ENCODE peak calls at places on chromosomes 13 and 19, in nine cellular contexts. X is A549, Z is K562, E is SK-N-SH, K is tibial nerve, T is transverse colon, J is suprapubic skin, O is GM12878, S is stomach. U is an unnamed sample.
A peak's percentile ranks its signal among the peaks of the same experiment; 100 is the strongest.

GRCh38 chr19:6730153-6730804 is 7.1 kb downstream of the GPR108 start:
- DNase-seq in O (no peak), Z (peak; percentile 96), K (peak; percentile 81), T (peak; percentile 94), E (peak; percentile 71), S (peak; percentile 92), J (no peak), X (peak; percentile 49), U (peak; percentile 86)

GRCh38 chr13:25153736-25154135 is 18.4 kb downstream of the AMER2 start:
- DNase-seq in J (no peak), S (no peak), Z (no peak), O (no peak), X (no peak), K (no peak), T (no peak), E (no peak), U (no peak)

GRCh38 chr13:110490009-110490770 is 71.3 kb downstream of the RAB20 start:
- DNase-seq in Z (no peak), O (no peak), X (no peak), J (no peak), E (no peak), T (no peak), S (peak; percentile 71), K (no peak), U (no peak)

GRCh38 chr13:51759240-51759639 is 44.7 kb downstream of the DHRS12 start:
- DNase-seq in E (no peak), X (no peak), Z (no peak), O (no peak), K (no peak), J (no peak), S (no peak), T (no peak), U (no peak)

GRCh38 chr19:19211499-19212432 is at the start of gene NCAN:
- DNase-seq in S (no peak), J (no peak), O (no peak), Z (no peak), X (no peak), K (no peak), E (peak; percentile 96), T (no peak), U (no peak)

GRCh38 chr19:46660008-46660517 is 919 bp downstream of the DACT3 start:
- DNase-seq in K (no peak), S (no peak), J (no peak), T (no peak), Z (peak; percentile 65), E (peak; percentile 81), X (no peak), O (no peak), U (peak; percentile 74)

GRCh38 chr19:6767357-6768235 is at the start of gene SH2D3A:
- DNase-seq in T (peak; percentile 98), X (peak; percentile 77), K (no peak), O (peak; percentile 92), E (peak; percentile 60), S (peak; percentile 96), Z (peak; percentile 95), J (peak; percentile 92), U (peak; percentile 70)

GRCh38 chr13:71522976-71523517 is 344.0 kb downstream of the DACH1 start:
- DNase-seq in J (no peak), O (no peak), K (no peak), S (no peak), Z (no peak), E (no peak), T (no peak), X (no peak), U (no peak)

GRCh38 chr19:3006075-3006767 is 22.9 kb downstream of the TLE2 start:
- DNase-seq in J (no peak), T (peak; percentile 35), X (no peak), S (no peak), Z (peak; percentile 80), E (no peak), O (no peak), K (no peak), U (no peak)

GRCh38 chr19:3358392-3358918 is 7.9 kb upstream of the NFIC start:
- DNase-seq in X (no peak), S (no peak), E (peak; percentile 74), Z (no peak), J (no peak), O (no peak), K (no peak), T (no peak), U (peak; percentile 68)

GRCh38 chr13:20873348-20873747 is 29.2 kb downstream of the XPO4 start:
- DNase-seq in K (no peak), T (no peak), E (no peak), J (no peak), Z (no peak), X (no peak), O (no peak), S (no peak), U (no peak)

GRCh38 chr19:43446746-43447489 is 18.5 kb downstream of the LYPD3 start:
- DNase-seq in E (peak; percentile 82), K (peak; percentile 72), S (peak; percentile 80), O (no peak), T (peak; percentile 81), Z (peak; percentile 84), X (peak; percentile 86), J (peak; percentile 85), U (peak; percentile 88)

GRCh38 chr13:111225184-111225583 is 95.3 kb upstream of the TEX29 start:
- DNase-seq in X (no peak), E (no peak), S (no peak), T (no peak), Z (no peak), K (no peak), J (no peak), O (no peak), U (no peak)

GRCh38 chr13:18956473-18957078 is 225.0 kb downstream of the TUBA3C start:
- DNase-seq in S (no peak), O (no peak), T (no peak), K (no peak), Z (no peak), X (no peak), J (no peak), E (no peak), U (no peak)

GRCh38 chr19:50414850-50415660 is 3.7 kb upstream of the SPIB start:
- DNase-seq in Z (peak; percentile 92), K (peak; percentile 63), J (no peak), T (peak; percentile 83), S (peak; percentile 79), O (no peak), X (peak; percentile 89), E (peak; percentile 92), U (peak; percentile 86)

GRCh38 chr19:7159105-7159933 is 89.8 kb downstream of the ZNF557 start:
- DNase-seq in K (no peak), Z (peak; percentile 30), O (no peak), X (no peak), J (no peak), S (no peak), E (no peak), T (peak; percentile 40), U (peak; percentile 96)

DNA sequence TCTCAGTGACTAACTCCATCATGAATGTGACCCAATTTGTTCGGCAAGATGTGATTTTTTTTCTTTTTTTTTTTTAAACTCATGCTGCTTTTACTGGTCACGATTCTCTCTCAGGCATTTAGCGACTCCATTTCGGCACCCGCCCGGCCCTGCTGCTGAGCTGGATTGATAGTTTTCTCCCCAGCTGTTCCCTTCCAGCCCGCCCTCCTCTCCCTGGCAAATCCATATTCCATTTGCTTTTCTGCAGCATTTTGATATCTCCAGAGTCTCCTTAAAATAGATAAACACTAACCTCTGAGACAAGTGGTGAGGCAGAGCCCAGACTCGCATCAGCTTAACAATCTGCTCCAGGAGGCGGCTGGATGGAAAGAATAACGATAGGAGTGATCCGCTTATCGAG is 55.5 kb upstream of the KATNAL1 start:
- DNase-seq in X (no peak), K (peak; percentile 20), J (no peak), E (no peak), O (no peak), T (no peak), Z (peak; percentile 69), S (no peak), U (no peak)
- H3K4me1 ChIP-seq in X (peaks cover 6% of the 10 kb centered on the region), K (no peaks in the 10 kb centered on the region), J (peaks cover 5% of the 10 kb centered on the region), E (peaks cover 17% of the 10 kb centered on the region), O (no peaks in the 10 kb centered on the region), T (no peaks in the 10 kb centered on the region), Z (peaks cover 19% of the 10 kb centered on the region), S (peaks cover 8% of the 10 kb centered on the region), U (no peaks in the 10 kb centered on the region)

DNA sequence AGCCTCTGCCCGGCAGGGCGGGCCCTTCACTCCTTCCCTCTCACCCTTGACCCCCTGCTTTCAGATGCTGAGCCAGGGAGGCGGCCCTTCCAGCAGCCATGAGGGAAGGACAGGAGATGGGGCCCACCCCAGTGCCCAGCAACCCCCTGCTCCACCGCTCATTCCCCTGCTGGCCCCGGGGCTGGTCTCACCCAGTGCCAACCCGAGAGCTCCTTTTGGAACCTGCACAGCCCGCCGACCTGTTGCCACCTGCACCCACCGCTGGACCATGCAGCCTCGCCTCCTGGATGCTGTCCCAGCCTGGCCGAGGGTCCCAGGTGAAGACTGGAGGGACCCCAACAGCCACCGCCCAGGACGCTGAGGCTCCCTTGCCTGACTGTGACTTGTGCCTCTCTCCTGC is 3.4 kb downstream of the FAM174C start:
- DNase-seq in E (no peak), J (no peak), O (no peak), K (no peak), S (no peak), T (no peak), X (no peak), Z (no peak), U (no peak)
- TF ChIP-seq EP300 in E (no peak), J (no peak), O (no peak), K (no peak), S (no peak), T (no peak), X (no peak), Z (no peak), U (no peak)

DNA sequence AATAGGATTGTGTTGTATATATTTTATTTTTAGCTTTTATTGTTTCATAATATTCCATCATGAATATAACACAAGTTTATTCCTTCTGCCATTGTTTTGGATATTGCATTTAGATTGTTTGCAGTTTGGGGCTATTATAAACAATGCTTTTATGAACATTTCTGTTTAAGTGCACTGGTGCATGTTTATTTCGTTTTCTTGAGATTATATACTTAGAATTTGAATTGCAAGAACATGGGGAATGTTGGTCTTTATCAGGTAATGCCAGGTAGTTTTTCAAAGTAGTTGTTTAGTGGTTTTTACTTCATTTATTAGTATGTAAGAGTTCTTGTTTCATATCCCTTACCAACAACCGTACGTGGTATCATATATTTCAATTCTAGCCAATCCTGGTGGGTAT is 4.3 kb downstream of the LSM14A start:
- DNase-seq in K (no peak), X (no peak), T (no peak), O (no peak), Z (no peak), S (no peak), J (no peak), E (no peak), U (no peak)
- H3K4me1 ChIP-seq in K (peaks cover 68% of the 10 kb centered on the region), X (peaks cover 74% of the 10 kb centered on the region), T (peaks cover 43% of the 10 kb centered on the region), O (peaks cover 5% of the 10 kb centered on the region), Z (peaks cover 31% of the 10 kb centered on the region), S (peaks cover 90% of the 10 kb centered on the region), J (peaks cover 86% of the 10 kb centered on the region), E (peaks cover 35% of the 10 kb centered on the region), U (peaks cover 83% of the 10 kb centered on the region)

GRCh38 chr13:77476456-77476855 is 59.0 kb upstream of the SCEL start:
- DNase-seq in X (no peak), S (no peak), K (no peak), J (no peak), E (no peak), T (no peak), O (no peak), Z (no peak), U (no peak)
- TF ChIP-seq EP300 in X (no peak), S (no peak), K (no peak), J (no peak), E (no peak), T (no peak), O (no peak), Z (no peak), U (no peak)

U was measured in sigmoid colon.